ENCODE peak calls at places on chromosomes 11 and 22, in eight cellular contexts. One of them, this sample, is unnamed.

GRCh38 chr22:42857845-42858481 is 890 bp upstream of the ARFGAP3 start:
- DNase-seq in neuronal stem cell: no peak
- DNase-seq in HCT116: no peak
- DNase-seq in GM23248: no peak
- DNase-seq in mammary epithelial cell: no peak
- DNase-seq in neural progenitor cell: no peak
- DNase-seq in IMR-90: no peak
- DNase-seq in SK-N-SH: no peak
- DNase-seq in this sample: peak

GRCh38 chr11:128772814-128773213 is 78.9 kb downstream of the FLI1 start:
- DNase-seq in SK-N-SH: no peak
- DNase-seq in IMR-90: no peak
- DNase-seq in HCT116: no peak
- DNase-seq in mammary epithelial cell: no peak
- DNase-seq in GM23248: no peak
- DNase-seq in neural progenitor cell: no peak
- DNase-seq in neuronal stem cell: no peak
- DNase-seq in this sample: no peak

GRCh38 chr11:128884703-128885338 is 6.3 kb upstream of the KCNJ5 start:
- DNase-seq in neural progenitor cell: peak
- DNase-seq in neuronal stem cell: peak
- DNase-seq in IMR-90: peak
- DNase-seq in SK-N-SH: peak
- DNase-seq in GM23248: peak
- DNase-seq in mammary epithelial cell: peak
- DNase-seq in HCT116: peak
- DNase-seq in this sample: peak

GRCh38 chr11:61541568-61541967 is 33.0 kb downstream of the LRRC10B start:
- DNase-seq in HCT116: peak
- DNase-seq in IMR-90: peak
- DNase-seq in SK-N-SH: peak
- DNase-seq in neuronal stem cell: peak
- DNase-seq in neural progenitor cell: peak
- DNase-seq in GM23248: peak
- DNase-seq in mammary epithelial cell: no peak
- DNase-seq in this sample: no peak

GRCh38 chr11:46445887-46446286 is 54.3 kb upstream of the CHRM4 start:
- DNase-seq in SK-N-SH: no peak
- DNase-seq in neuronal stem cell: no peak
- DNase-seq in neural progenitor cell: no peak
- DNase-seq in mammary epithelial cell: no peak
- DNase-seq in IMR-90: no peak
- DNase-seq in HCT116: no peak
- DNase-seq in GM23248: no peak
- DNase-seq in this sample: no peak

GRCh38 chr11:2699185-2699530 is 636 bp downstream of the KCNQ1OT1 start:
- DNase-seq in HCT116: no peak
- DNase-seq in neural progenitor cell: no peak
- DNase-seq in mammary epithelial cell: peak
- DNase-seq in IMR-90: peak
- DNase-seq in GM23248: peak
- DNase-seq in neuronal stem cell: no peak
- DNase-seq in SK-N-SH: peak
- DNase-seq in this sample: peak

GRCh38 chr22:24986816-24987215 is 34.3 kb downstream of the KIAA1671 start:
- DNase-seq in SK-N-SH: no peak
- DNase-seq in neural progenitor cell: no peak
- DNase-seq in GM23248: no peak
- DNase-seq in mammary epithelial cell: no peak
- DNase-seq in IMR-90: no peak
- DNase-seq in neuronal stem cell: no peak
- DNase-seq in HCT116: no peak
- DNase-seq in this sample: no peak

GRCh38 chr22:35505394-35506258 is 35.0 kb upstream of the RASD2 start:
- DNase-seq in neuronal stem cell: no peak
- DNase-seq in mammary epithelial cell: no peak
- DNase-seq in neural progenitor cell: no peak
- DNase-seq in GM23248: no peak
- DNase-seq in IMR-90: no peak
- DNase-seq in HCT116: no peak
- DNase-seq in SK-N-SH: no peak
- DNase-seq in this sample: no peak

GRCh38 chr11:107183963-107184362 is 165.7 kb upstream of the GUCY1A2 start:
- DNase-seq in neural progenitor cell: no peak
- DNase-seq in SK-N-SH: no peak
- DNase-seq in HCT116: no peak
- DNase-seq in mammary epithelial cell: no peak
- DNase-seq in neuronal stem cell: no peak
- DNase-seq in GM23248: no peak
- DNase-seq in IMR-90: no peak
- DNase-seq in this sample: no peak

GRCh38 chr22:27105142-27106025 is 448.0 kb downstream of the MIAT start:
- DNase-seq in neural progenitor cell: no peak
- DNase-seq in IMR-90: peak
- DNase-seq in SK-N-SH: no peak
- DNase-seq in mammary epithelial cell: no peak
- DNase-seq in HCT116: no peak
- DNase-seq in GM23248: peak
- DNase-seq in neuronal stem cell: no peak
- DNase-seq in this sample: no peak

GRCh38 chr11:77525455-77526091 is 51.7 kb upstream of the PAK1 start:
- DNase-seq in mammary epithelial cell: no peak
- DNase-seq in GM23248: peak
- DNase-seq in neuronal stem cell: no peak
- DNase-seq in neural progenitor cell: no peak
- DNase-seq in SK-N-SH: no peak
- DNase-seq in IMR-90: peak
- DNase-seq in HCT116: no peak
- DNase-seq in this sample: no peak

GRCh38 chr11:94183886-94184264 is 55.2 kb downstream of the PANX1 start:
- DNase-seq in mammary epithelial cell: peak
- DNase-seq in SK-N-SH: peak
- DNase-seq in HCT116: peak
- DNase-seq in neural progenitor cell: peak
- DNase-seq in GM23248: peak
- DNase-seq in neuronal stem cell: peak
- DNase-seq in IMR-90: peak
- DNase-seq in this sample: no peak

GRCh38 chr11:69380451-69380901 is 86.5 kb downstream of the MYEOV start:
- DNase-seq in mammary epithelial cell: no peak
- DNase-seq in neuronal stem cell: no peak
- DNase-seq in IMR-90: no peak
- DNase-seq in SK-N-SH: peak
- DNase-seq in GM23248: no peak
- DNase-seq in HCT116: no peak
- DNase-seq in neural progenitor cell: no peak
- DNase-seq in this sample: no peak

GRCh38 chr22:47060718-47061117 is 298.3 kb downstream of the TBC1D22A start:
- DNase-seq in SK-N-SH: no peak
- DNase-seq in HCT116: no peak
- DNase-seq in IMR-90: no peak
- DNase-seq in mammary epithelial cell: no peak
- DNase-seq in neural progenitor cell: no peak
- DNase-seq in GM23248: no peak
- DNase-seq in neuronal stem cell: no peak
- DNase-seq in this sample: no peak

GRCh38 chr22:25148149-25148691 is 51.4 kb upstream of the CRYBB3 start:
- DNase-seq in GM23248: no peak
- DNase-seq in mammary epithelial cell: no peak
- DNase-seq in neuronal stem cell: no peak
- DNase-seq in SK-N-SH: no peak
- DNase-seq in neural progenitor cell: peak
- DNase-seq in HCT116: no peak
- DNase-seq in IMR-90: no peak
- DNase-seq in this sample: no peak

GRCh38 chr11:69013009-69013951 is at the start of gene MRGPRF:
- DNase-seq in SK-N-SH: peak
- DNase-seq in IMR-90: peak
- DNase-seq in HCT116: no peak
- DNase-seq in mammary epithelial cell: no peak
- DNase-seq in neural progenitor cell: peak
- DNase-seq in neuronal stem cell: no peak
- DNase-seq in GM23248: peak
- DNase-seq in this sample: no peak

GRCh38 chr11:44310198-44310455 is 188 bp upstream of the ALX4 start:
- DNase-seq in mammary epithelial cell: no peak
- DNase-seq in neuronal stem cell: no peak
- DNase-seq in neural progenitor cell: no peak
- DNase-seq in HCT116: no peak
- DNase-seq in GM23248: no peak
- DNase-seq in IMR-90: no peak
- DNase-seq in SK-N-SH: no peak
- DNase-seq in this sample: no peak

GRCh38 chr22:35424081-35424480 is 24.1 kb downstream of the MCM5 start:
- DNase-seq in HCT116: no peak
- DNase-seq in neural progenitor cell: no peak
- DNase-seq in mammary epithelial cell: no peak
- DNase-seq in neuronal stem cell: no peak
- DNase-seq in SK-N-SH: no peak
- DNase-seq in GM23248: no peak
- DNase-seq in IMR-90: no peak
- DNase-seq in this sample: no peak

GRCh38 chr11:83574516-83574915 is 288.3 kb upstream of the CCDC90B start:
- DNase-seq in GM23248: peak
- DNase-seq in SK-N-SH: no peak
- DNase-seq in IMR-90: peak
- DNase-seq in neuronal stem cell: no peak
- DNase-seq in neural progenitor cell: no peak
- DNase-seq in mammary epithelial cell: peak
- DNase-seq in HCT116: no peak
- DNase-seq in this sample: no peak

GRCh38 chr11:35723493-35724284 is 61.1 kb downstream of the TRIM44 start:
- DNase-seq in SK-N-SH: no peak
- DNase-seq in mammary epithelial cell: peak
- DNase-seq in HCT116: no peak
- DNase-seq in neural progenitor cell: no peak
- DNase-seq in neuronal stem cell: no peak
- DNase-seq in IMR-90: peak
- DNase-seq in GM23248: peak
- DNase-seq in this sample: no peak

GRCh38 chr22:19719055-19719482 is 4.3 kb upstream of the GP1BB start:
- DNase-seq in neural progenitor cell: no peak
- DNase-seq in SK-N-SH: no peak
- DNase-seq in mammary epithelial cell: no peak
- DNase-seq in HCT116: no peak
- DNase-seq in GM23248: no peak
- DNase-seq in IMR-90: no peak
- DNase-seq in neuronal stem cell: no peak
- DNase-seq in this sample: no peak

GRCh38 chr22:50281384-50281760 is 11.2 kb upstream of the MAPK11 start:
- DNase-seq in IMR-90: no peak
- DNase-seq in mammary epithelial cell: no peak
- DNase-seq in SK-N-SH: no peak
- DNase-seq in GM23248: no peak
- DNase-seq in HCT116: no peak
- DNase-seq in neuronal stem cell: no peak
- DNase-seq in neural progenitor cell: no peak
- DNase-seq in this sample: no peak
- H3K4me2 ChIP-seq in IMR-90: no peak
- H3K4me2 ChIP-seq in mammary epithelial cell: no peak
- H3K4me2 ChIP-seq in SK-N-SH: no peak
- H3K4me2 ChIP-seq in GM23248: no peak
- H3K4me2 ChIP-seq in HCT116: peak
- H3K4me2 ChIP-seq in neuronal stem cell: no peak
- H3K4me2 ChIP-seq in neural progenitor cell: no peak
- H3K4me2 ChIP-seq in this sample: no peak

GRCh38 chr11:65419773-65420481 is 2.7 kb upstream of the NEAT1 start:
- DNase-seq in SK-N-SH: peak
- DNase-seq in neuronal stem cell: no peak
- DNase-seq in HCT116: peak
- DNase-seq in GM23248: peak
- DNase-seq in IMR-90: peak
- DNase-seq in mammary epithelial cell: peak
- DNase-seq in neural progenitor cell: peak
- DNase-seq in this sample: peak
- H3K9ac ChIP-seq in SK-N-SH: peak
- H3K9ac ChIP-seq in neuronal stem cell: no peak
- H3K9ac ChIP-seq in HCT116: peak
- H3K9ac ChIP-seq in GM23248: peak
- H3K9ac ChIP-seq in IMR-90: peak
- H3K9ac ChIP-seq in mammary epithelial cell: peak
- H3K9ac ChIP-seq in neural progenitor cell: no peak
- H3K9ac ChIP-seq in this sample: peak

DNA sequence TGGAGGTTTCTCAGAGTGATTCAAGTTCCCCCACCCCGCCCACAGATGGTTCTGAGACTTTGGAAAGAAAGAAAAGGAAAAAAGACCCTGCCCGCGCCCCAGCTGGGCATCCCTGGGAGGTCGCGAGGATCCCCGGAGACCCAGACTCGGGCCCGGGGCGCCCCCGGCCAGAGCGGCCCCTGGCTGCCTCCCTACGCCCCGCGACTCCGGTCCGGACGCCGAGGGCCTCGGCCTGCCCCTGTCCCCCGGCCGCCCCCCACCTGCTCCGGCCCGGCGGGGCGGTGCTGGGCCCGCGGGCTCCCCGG is 2.3 kb upstream of the AIFM3 start:
- DNase-seq in neuronal stem cell: no peak
- DNase-seq in GM23248: no peak
- DNase-seq in HCT116: no peak
- DNase-seq in mammary epithelial cell: no peak
- DNase-seq in neural progenitor cell: no peak
- DNase-seq in IMR-90: no peak
- DNase-seq in SK-N-SH: no peak
- DNase-seq in this sample: no peak
- H2AFZ ChIP-seq in neuronal stem cell: peak
- H2AFZ ChIP-seq in GM23248: no peak
- H2AFZ ChIP-seq in HCT116: no peak
- H2AFZ ChIP-seq in mammary epithelial cell: peak
- H2AFZ ChIP-seq in neural progenitor cell: no peak
- H2AFZ ChIP-seq in IMR-90: no peak
- H2AFZ ChIP-seq in SK-N-SH: no peak
- H2AFZ ChIP-seq in this sample: no peak

GRCh38 chr11:116981216-116981887 is 116.9 kb downstream of the SIK3 start:
- DNase-seq in mammary epithelial cell: no peak
- DNase-seq in GM23248: peak
- DNase-seq in IMR-90: no peak
- DNase-seq in HCT116: no peak
- DNase-seq in neural progenitor cell: no peak
- DNase-seq in SK-N-SH: no peak
- DNase-seq in neuronal stem cell: no peak
- DNase-seq in this sample: no peak
- H3K4me2 ChIP-seq in mammary epithelial cell: no peak
- H3K4me2 ChIP-seq in GM23248: no peak
- H3K4me2 ChIP-seq in IMR-90: no peak
- H3K4me2 ChIP-seq in HCT116: no peak
- H3K4me2 ChIP-seq in neural progenitor cell: no peak
- H3K4me2 ChIP-seq in SK-N-SH: no peak
- H3K4me2 ChIP-seq in neuronal stem cell: no peak
- H3K4me2 ChIP-seq in this sample: no peak

DNA sequence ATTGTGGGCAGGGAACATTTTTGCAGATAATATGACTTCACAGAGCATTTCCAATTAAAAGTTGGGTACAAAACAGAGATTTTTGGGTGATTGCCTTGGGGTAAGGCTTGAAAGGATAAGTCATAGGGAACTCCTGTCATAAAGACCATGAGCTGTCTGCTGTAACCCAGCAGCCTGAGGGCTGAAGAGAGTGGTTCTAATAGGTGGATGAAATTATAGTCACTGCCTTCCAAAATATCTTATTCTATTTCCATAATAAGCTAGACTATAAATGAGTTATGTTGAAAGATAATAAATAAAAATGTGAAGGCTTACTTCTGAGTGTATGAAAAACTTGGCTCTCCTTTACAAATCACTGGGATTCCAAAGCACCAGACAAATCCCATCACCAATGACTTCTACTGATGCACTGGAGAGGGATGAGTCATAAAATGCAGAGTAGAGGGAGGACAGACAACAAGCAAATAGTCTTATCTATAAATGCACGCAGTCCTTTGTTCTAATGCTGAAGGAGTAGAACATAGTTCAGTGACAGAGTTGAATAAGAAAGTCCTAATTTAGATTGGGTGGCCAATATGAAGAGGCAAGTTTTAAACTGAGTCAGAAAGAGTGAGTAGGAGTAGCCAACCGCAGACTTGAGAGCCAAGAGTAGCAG is 775.1 kb upstream of the LRRC4C start:
- DNase-seq in neural progenitor cell: no peak
- DNase-seq in IMR-90: no peak
- DNase-seq in HCT116: no peak
- DNase-seq in GM23248: peak
- DNase-seq in SK-N-SH: no peak
- DNase-seq in mammary epithelial cell: peak
- DNase-seq in neuronal stem cell: no peak
- DNase-seq in this sample: no peak
- H3K9ac ChIP-seq in neural progenitor cell: no peak
- H3K9ac ChIP-seq in IMR-90: no peak
- H3K9ac ChIP-seq in HCT116: no peak
- H3K9ac ChIP-seq in GM23248: no peak
- H3K9ac ChIP-seq in SK-N-SH: no peak
- H3K9ac ChIP-seq in mammary epithelial cell: no peak
- H3K9ac ChIP-seq in neuronal stem cell: no peak
- H3K9ac ChIP-seq in this sample: no peak